ENCODE peak calls at places on chromosomes 7 and 10, in five cellular contexts. Q is GM12878, C is HepG2, F is fibroblast of lung, G is mammary epithelial cell. X is an unnamed sample.

GRCh38 chr10:121332353-121332752 is 265.9 kb downstream of the FGFR2 start:
- DNase-seq in F (no peak), G (no peak), Q (no peak), C (no peak), X (no peak)

GRCh38 chr10:90179696-90180407 is 478.5 kb downstream of the KIF20B start:
- DNase-seq in C (no peak), G (peak), Q (no peak), F (peak), X (no peak)

GRCh38 chr10:74164641-74165529 is 13.9 kb downstream of the ADK start:
- DNase-seq in C (no peak), G (no peak), F (peak), Q (no peak), X (no peak)

GRCh38 chr10:3095373-3096139 is 28.2 kb downstream of the PFKP start:
- DNase-seq in G (peak), Q (peak), C (peak), F (peak), X (no peak)

GRCh38 chr10:77041636-77042258 is 595.9 kb downstream of the KCNMA1 start:
- DNase-seq in Q (no peak), F (no peak), G (no peak), C (no peak), X (no peak)

GRCh38 chr7:107938448-107939250 is 47.7 kb downstream of the DLD start:
- DNase-seq in F (peak), Q (no peak), C (no peak), G (no peak), X (no peak)

GRCh38 chr10:11721813-11722212 is 20.4 kb upstream of the ECHDC3 start:
- DNase-seq in C (no peak), F (no peak), Q (no peak), G (no peak), X (no peak)

GRCh38 chr7:86320886-86321285 is 322.8 kb upstream of the GRM3 start:
- DNase-seq in F (no peak), C (no peak), G (no peak), Q (no peak), X (no peak)

GRCh38 chr10:20858292-20859124 is 38.6 kb downstream of the NEBL start:
- DNase-seq in F (peak), Q (no peak), C (peak), G (peak), X (peak)

GRCh38 chr10:43680035-43680434 is 31.4 kb upstream of the ZNF32 start:
- DNase-seq in Q (no peak), F (peak), G (peak), C (no peak), X (no peak)

GRCh38 chr10:35577915-35578607 is 27.1 kb upstream of the GJD4 start:
- DNase-seq in G (no peak), C (no peak), F (peak), Q (no peak), X (no peak)

GRCh38 chr10:132144086-132144485 is 42.7 kb upstream of the DPYSL4 start:
- DNase-seq in F (no peak), G (no peak), Q (no peak), C (no peak), X (no peak)

GRCh38 chr7:41891967-41892755 is 189.3 kb upstream of the INHBA start:
- DNase-seq in C (no peak), F (no peak), Q (no peak), G (no peak), X (peak)

GRCh38 chr7:47743898-47744612 is 162.1 kb upstream of the TNS3 start:
- DNase-seq in F (peak), Q (no peak), G (no peak), C (no peak), X (peak)

GRCh38 chr10:31134303-31134928 is 102.8 kb upstream of the ZNF438 start:
- DNase-seq in G (peak), C (peak), F (peak), Q (peak), X (peak)

GRCh38 chr7:33186187-33186586 is 56.8 kb downstream of the BBS9 start:
- DNase-seq in Q (no peak), C (no peak), G (peak), F (peak), X (peak)

GRCh38 chr7:155761162-155761561 is 51.1 kb downstream of the SHH start:
- DNase-seq in Q (no peak), F (no peak), C (no peak), G (no peak), X (no peak)

GRCh38 chr7:57769958-57770357 is 320.0 kb downstream of the ZNF716 start:
- DNase-seq in G (no peak), C (no peak), Q (no peak), F (no peak), X (no peak)

GRCh38 chr7:139038691-139039090 is 2.8 kb upstream of the ZC3HAV1L start:
- DNase-seq in G (no peak), Q (no peak), C (no peak), F (no peak), X (no peak)

GRCh38 chr10:80443531-80443974 is 10.6 kb upstream of the TSPAN14 start:
- DNase-seq in C (peak), G (no peak), Q (no peak), F (no peak), X (peak)
- H2AFZ ChIP-seq in C (no peak), G (no peak), Q (no peak), F (no peak), X (no peak)

GRCh38 chr7:116418524-116418923 is 81.0 kb upstream of the CAV2 start:
- DNase-seq in C (no peak), F (no peak), G (no peak), Q (no peak), X (no peak)
- H2AFZ ChIP-seq in C (no peak), F (no peak), G (peak), Q (no peak), X (no peak)

DNA sequence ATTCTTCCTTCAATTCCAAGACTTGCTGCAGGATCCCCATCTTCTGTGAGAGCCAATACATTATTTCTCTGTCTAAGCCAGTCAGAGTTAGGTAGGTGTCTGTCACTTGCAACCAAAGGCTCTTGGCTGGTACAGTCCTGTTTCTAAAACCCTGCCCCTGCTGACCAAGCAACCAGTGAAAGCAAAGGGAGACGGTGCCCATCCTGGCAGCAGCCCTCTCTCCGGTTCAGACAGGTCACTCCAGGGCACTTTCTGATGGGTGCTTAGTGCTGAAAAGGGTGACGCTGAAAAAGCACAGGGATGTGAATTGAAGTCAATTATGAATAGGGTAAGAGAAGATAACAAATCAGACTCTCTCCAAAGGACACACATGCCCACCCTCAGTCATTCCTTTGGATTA is 37.5 kb downstream of the SPOCK2 start:
- DNase-seq in F (no peak), Q (no peak), C (no peak), G (no peak), X (no peak)
- H2AFZ ChIP-seq in F (no peak), Q (no peak), C (no peak), G (no peak), X (peak)

DNA sequence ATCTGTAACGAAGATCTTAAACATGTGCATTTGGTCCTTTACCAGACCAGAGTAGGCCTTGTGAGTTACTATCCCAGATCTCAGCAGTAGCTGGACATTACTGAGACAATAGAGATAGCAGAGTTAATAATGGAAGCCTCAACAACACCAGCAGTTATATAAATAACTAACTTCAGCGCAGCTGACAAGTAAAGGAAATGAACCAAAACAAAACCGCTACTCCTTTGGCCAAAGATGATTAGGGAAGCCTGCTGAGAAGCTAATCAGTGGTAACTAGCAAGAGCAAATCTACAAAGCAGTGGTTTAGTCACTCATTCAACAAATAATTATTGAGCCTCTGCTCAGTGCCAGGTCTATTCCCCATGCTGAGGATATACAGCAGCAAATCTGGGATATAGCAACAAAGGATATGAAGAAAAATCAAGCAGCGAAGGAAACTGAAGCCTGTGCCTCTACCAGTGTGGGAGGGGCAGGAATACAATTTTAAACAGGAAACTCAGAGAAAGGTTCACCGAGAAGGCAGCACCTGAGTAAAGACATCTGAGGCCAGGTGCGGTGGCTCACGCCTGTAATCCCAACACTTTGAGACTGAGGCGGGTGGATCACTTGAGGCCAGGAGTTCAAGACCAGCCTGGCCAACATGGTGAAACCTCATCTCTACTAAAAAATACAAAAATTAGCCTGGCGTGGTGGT is 103.6 kb downstream of the ELMO1 start:
- DNase-seq in C (no peak), G (no peak), F (no peak), Q (peak), X (no peak)
- H2AFZ ChIP-seq in C (no peak), G (no peak), F (no peak), Q (peak), X (no peak)

GRCh38 chr10:62740885-62741284 is 63.6 kb upstream of the ADO start:
- DNase-seq in F (no peak), G (no peak), Q (no peak), C (no peak), X (no peak)
- H2AFZ ChIP-seq in F (no peak), G (no peak), Q (no peak), C (no peak), X (no peak)

GRCh38 chr7:18996583-18996982 is 120.9 kb downstream of the TWIST1 start:
- DNase-seq in G (no peak), F (no peak), C (no peak), Q (no peak), X (no peak)

GRCh38 chr7:19000410-19000809 is 117.0 kb downstream of the TWIST1 start:
- DNase-seq in C (no peak), Q (no peak), G (no peak), F (no peak), X (no peak)

GRCh38 chr7:18995811-18996400 is 121.5 kb downstream of the TWIST1 start:
- DNase-seq in F (no peak), Q (no peak), C (no peak), G (no peak), X (no peak)

GRCh38 chr7:18997477-18998130 is 119.8 kb downstream of the TWIST1 start:
- DNase-seq in F (no peak), C (no peak), G (no peak), Q (no peak), X (no peak)

DNA sequence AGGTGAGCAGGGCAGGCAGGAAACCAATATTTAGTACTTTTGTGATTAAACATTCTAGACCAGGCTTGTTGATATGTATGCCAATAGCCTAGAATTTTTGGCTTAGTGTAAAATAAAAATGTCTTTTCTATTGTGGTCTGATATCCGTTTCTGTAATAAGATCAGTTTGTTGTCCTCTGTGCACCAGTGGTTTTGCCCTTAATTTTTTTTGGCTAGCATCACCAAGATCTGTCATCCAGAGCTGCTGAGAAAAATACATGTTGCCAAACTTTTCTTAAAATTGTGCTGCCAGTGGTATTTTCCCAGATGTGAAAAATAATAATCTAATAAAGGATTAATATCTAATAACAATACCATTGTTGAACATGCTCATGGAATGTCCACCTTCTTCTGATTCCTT is 115.6 kb downstream of the TWIST1 start:
- DNase-seq in G (no peak), C (no peak), Q (no peak), F (peak), X (no peak)
- H2AFZ ChIP-seq in G (no peak), C (no peak), Q (no peak), F (no peak), X (no peak)

GRCh38 chr7:96075510-96076349 is 246.2 kb downstream of the SLC25A13 start:
- DNase-seq in G (peak), F (peak), Q (no peak), C (peak), X (peak)
- H2AFZ ChIP-seq in G (peak), F (peak), Q (peak), C (peak), X (peak)

DNA sequence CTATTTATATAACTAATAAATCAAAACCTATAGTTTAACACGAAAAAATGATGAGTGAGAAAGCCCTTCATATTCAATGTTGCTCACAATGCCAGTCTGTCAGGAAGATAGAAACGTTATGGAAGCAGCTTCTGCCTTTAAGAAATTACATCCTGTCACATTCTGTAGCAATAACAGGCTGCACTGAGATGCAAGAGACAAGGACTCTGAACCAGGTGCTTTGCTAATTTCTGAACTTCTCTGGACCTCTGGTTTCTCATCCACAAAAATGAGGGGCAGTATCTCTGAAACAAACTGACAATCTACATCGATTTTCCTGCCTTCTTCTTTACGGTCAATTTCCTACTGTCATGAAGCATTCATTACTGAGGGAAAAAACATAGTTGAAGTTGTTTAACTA is 234.0 kb downstream of the SNX13 start:
- DNase-seq in Q (no peak), F (no peak), C (no peak), G (no peak), X (no peak)
- H2AFZ ChIP-seq in Q (no peak), F (peak), C (no peak), G (peak), X (no peak)

GRCh38 chr7:151349507-151349853 is 7.9 kb downstream of the NUB1 start:
- DNase-seq in F (no peak), G (no peak), C (no peak), Q (no peak), X (no peak)

GRCh38 chr7:151351967-151352366 is 10.4 kb downstream of the NUB1 start:
- DNase-seq in C (no peak), F (no peak), G (no peak), Q (no peak), X (no peak)

GRCh38 chr7:151351027-151351426 is 9.4 kb downstream of the NUB1 start:
- DNase-seq in G (no peak), Q (no peak), F (no peak), C (no peak), X (peak)

GRCh38 chr7:151348970-151349369 is 7.4 kb downstream of the NUB1 start:
- DNase-seq in Q (no peak), F (no peak), C (no peak), G (no peak), X (no peak)

DNA sequence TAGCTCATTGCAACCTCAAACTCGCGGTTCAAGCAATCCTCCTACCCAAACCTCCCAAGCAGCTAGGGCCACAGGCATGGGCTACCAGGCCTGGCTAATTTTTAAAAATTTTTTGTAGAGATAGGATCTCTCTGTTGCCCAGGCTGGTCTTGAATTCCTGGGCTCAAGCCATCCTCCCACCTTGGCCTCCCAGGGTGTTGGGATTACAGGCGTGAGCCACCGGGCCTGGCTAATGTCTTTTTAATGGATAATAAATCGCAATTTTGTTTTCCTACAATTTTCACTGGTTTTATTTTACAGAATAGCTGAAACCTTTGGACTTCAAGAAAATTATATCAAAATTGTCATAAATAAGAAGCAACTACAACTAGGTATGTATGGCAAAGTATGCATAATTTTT is 10.9 kb downstream of the NUB1 start:
- DNase-seq in F (no peak), C (no peak), G (no peak), Q (no peak), X (no peak)
- H2AFZ ChIP-seq in F (no peak), C (no peak), G (no peak), Q (peak), X (no peak)

X was measured in GM23338.